ENCODE peak calls at places on chromosomes 6 and 20, in six cellular contexts. R is GM12878, D is HepG2, Y is K562, L is HCT116, K is SK-N-SH. J is an unnamed sample.

GRCh38 chr6:38095054-38095453 is 275.5 kb downstream of the ZFAND3 start:
- DNase-seq in D (peak; percentile 26), R (no peak), K (no peak), Y (no peak), L (no peak), J (no peak)

GRCh38 chr6:24827162-24827561 is 28.4 kb upstream of the ARMH2 start:
- DNase-seq in L (no peak), K (peak; percentile 16), R (no peak), Y (no peak), D (no peak), J (peak; percentile 29)

GRCh38 chr20:25291432-25292133 is 43.7 kb downstream of the PYGB start:
- DNase-seq in R (no peak), K (no peak), D (no peak), L (no peak), Y (no peak), J (no peak)

GRCh38 chr6:72367439-72367838 is 254.4 kb upstream of the KCNQ5 start:
- DNase-seq in K (no peak), Y (no peak), L (no peak), D (no peak), R (no peak), J (no peak)

GRCh38 chr20:41047279-41047974 is 18.8 kb downstream of the TOP1 start:
- DNase-seq in L (no peak), K (no peak), R (no peak), Y (no peak), D (no peak), J (no peak)

GRCh38 chr6:33160728-33161323 is 31.4 kb downstream of the COL11A2 start:
- DNase-seq in L (peak; percentile 52), D (no peak), Y (no peak), K (peak; percentile 21), R (no peak), J (peak; percentile 63)

GRCh38 chr6:39063520-39063919 is 14.9 kb downstream of the GLP1R start:
- DNase-seq in R (no peak), D (no peak), L (no peak), K (no peak), Y (no peak), J (no peak)

GRCh38 chr6:47083586-47084047 is 41.5 kb upstream of the ADGRF1 start:
- DNase-seq in K (peak; percentile 73), R (no peak), Y (no peak), L (no peak), D (peak; percentile 86), J (peak; percentile 18)

GRCh38 chr6:159968295-159969203 is at the start of gene IGF2R:
- DNase-seq in L (peak; percentile 62), D (peak; percentile 83), K (peak; percentile 100), R (no peak), Y (peak; percentile 99), J (peak; percentile 93)

GRCh38 chr6:50147371-50147770 is 97.6 kb upstream of the DEFB112 start:
- DNase-seq in K (no peak), L (no peak), D (no peak), Y (no peak), R (no peak), J (no peak)

GRCh38 chr20:38325167-38325566 is 21.1 kb upstream of the LBP start:
- DNase-seq in D (no peak), Y (no peak), R (no peak), L (no peak), K (no peak), J (no peak)

GRCh38 chr20:57429579-57430202 is 38.5 kb downstream of the RBM38 start:
- DNase-seq in Y (no peak), L (peak; percentile 23), D (peak; percentile 69), R (no peak), K (no peak), J (no peak)

GRCh38 chr6:30884521-30885480 is 482 bp downstream of the DDR1 start:
- DNase-seq in D (no peak), R (no peak), L (no peak), K (peak; percentile 77), Y (peak; percentile 77), J (peak; percentile 76)

GRCh38 chr20:63653041-63653973 is at the start of gene STMN3:
- DNase-seq in K (peak; percentile 89), L (peak; percentile 74), Y (peak; percentile 81), R (no peak), D (peak; percentile 82), J (peak; percentile 94)

GRCh38 chr20:8228315-8228714 is 96.2 kb downstream of the PLCB1 start:
- DNase-seq in L (no peak), K (no peak), Y (no peak), D (no peak), R (no peak), J (no peak)

GRCh38 chr6:33217246-33217645 is 8.9 kb downstream of the RING1 start:
- DNase-seq in Y (peak; percentile 3), R (no peak), K (no peak), D (no peak), L (no peak), J (no peak)

GRCh38 chr20:56418385-56418861 is 6.4 kb downstream of the CASS4 start:
- DNase-seq in K (no peak), R (no peak), D (no peak), L (no peak), Y (no peak), J (no peak)

GRCh38 chr6:144675231-144675861 is 390.2 kb downstream of the UTRN start:
- DNase-seq in L (no peak), R (peak; percentile 24), Y (no peak), D (no peak), K (no peak), J (no peak)

GRCh38 chr20:10291564-10292240 is 73.1 kb downstream of the SNAP25 start:
- DNase-seq in R (no peak), K (peak; percentile 46), D (no peak), Y (no peak), L (no peak), J (no peak)

GRCh38 chr6:83152913-83153312 is 40.2 kb downstream of the PGM3 start:
- DNase-seq in D (no peak), R (no peak), K (no peak), Y (no peak), L (no peak), J (no peak)

GRCh38 chr20:18428490-18429173 is 38.2 kb downstream of the DZANK1 start:
- DNase-seq in K (no peak), D (peak; percentile 64), Y (no peak), R (no peak), L (no peak), J (no peak)

GRCh38 chr6:130009148-130009547 is 9.2 kb upstream of the L3MBTL3 start:
- DNase-seq in Y (no peak), L (no peak), D (no peak), R (no peak), K (no peak), J (no peak)

GRCh38 chr20:64114356-64114971 is 7.1 kb upstream of the NPBWR2 start:
- DNase-seq in D (no peak), R (no peak), L (no peak), K (peak; percentile 13), Y (no peak), J (no peak)

GRCh38 chr6:51029576-51029975 is 210.9 kb downstream of the TFAP2B start:
- DNase-seq in Y (no peak), D (no peak), K (no peak), L (no peak), R (no peak), J (no peak)

GRCh38 chr6:142960098-142960497 is 15.1 kb upstream of the HIVEP2 start:
- DNase-seq in R (no peak), D (no peak), K (no peak), L (no peak), Y (no peak), J (no peak)
- TF ChIP-seq JUND in R (no peak), D (no peak), K (peak; percentile 54), L (no peak), Y (no peak), J (no peak)

DNA sequence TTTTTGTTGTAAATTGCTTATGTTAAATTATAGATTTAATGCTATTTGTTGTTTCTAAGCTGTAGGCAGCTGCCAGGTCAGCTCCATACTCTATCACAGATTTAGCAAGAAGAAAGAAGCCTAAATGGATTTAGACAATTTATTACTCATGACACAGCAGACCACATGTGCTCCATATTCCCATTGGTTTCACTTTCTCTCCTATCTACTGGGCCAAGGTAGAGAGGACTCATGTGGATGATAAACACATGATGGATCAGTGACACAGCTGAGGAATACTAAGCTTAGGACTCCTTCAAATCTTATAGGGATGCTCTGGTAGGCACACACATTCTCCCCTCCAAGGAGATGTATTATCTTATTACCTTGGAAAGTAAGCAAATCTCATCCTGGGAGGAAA is 553.0 kb upstream of the ADGRB3 start:
- DNase-seq in D (no peak), Y (no peak), K (no peak), L (no peak), R (no peak), J (no peak)
- TF ChIP-seq JUND in D (no peak), Y (no peak), K (no peak), L (no peak), R (no peak), J (no peak)

GRCh38 chr6:169319561-169319960 is 65.9 kb upstream of the THBS2 start:
- DNase-seq in Y (no peak), R (no peak), D (no peak), K (no peak), L (no peak), J (no peak)

GRCh38 chr6:169320013-169320412 is 66.4 kb upstream of the THBS2 start:
- DNase-seq in D (no peak), L (no peak), K (no peak), R (no peak), Y (no peak), J (no peak)

GRCh38 chr6:169323221-169323620 is 69.6 kb upstream of the THBS2 start:
- DNase-seq in Y (no peak), D (no peak), R (no peak), L (no peak), K (no peak), J (no peak)

GRCh38 chr6:169324086-169324485 is 70.4 kb upstream of the THBS2 start:
- DNase-seq in K (no peak), D (no peak), Y (no peak), L (no peak), R (no peak), J (no peak)

GRCh38 chr6:169321546-169321945 is 67.9 kb upstream of the THBS2 start:
- DNase-seq in K (no peak), D (no peak), Y (no peak), L (no peak), R (no peak), J (no peak)
- TF ChIP-seq JUND in K (no peak), D (no peak), Y (no peak), L (no peak), R (no peak), J (no peak)

GRCh38 chr6:87152528-87152950 is 2.8 kb upstream of the ZNF292 start:
- DNase-seq in D (no peak), Y (no peak), K (no peak), R (no peak), L (no peak), J (no peak)

GRCh38 chr6:87154641-87155271 is 609 bp upstream of the ZNF292 start:
- DNase-seq in L (no peak), R (peak; percentile 89), K (peak; percentile 59), D (no peak), Y (peak; percentile 39), J (peak; percentile 81)

GRCh38 chr6:87151786-87152527 is 3.4 kb upstream of the ZNF292 start:
- DNase-seq in D (no peak), R (no peak), Y (no peak), L (no peak), K (peak; percentile 81), J (no peak)

GRCh38 chr6:87155272-87155919 is at the start of gene ZNF292:
- DNase-seq in D (peak; percentile 93), Y (peak; percentile 87), K (peak; percentile 94), R (peak; percentile 96), L (peak; percentile 94), J (peak; percentile 76)

DNA sequence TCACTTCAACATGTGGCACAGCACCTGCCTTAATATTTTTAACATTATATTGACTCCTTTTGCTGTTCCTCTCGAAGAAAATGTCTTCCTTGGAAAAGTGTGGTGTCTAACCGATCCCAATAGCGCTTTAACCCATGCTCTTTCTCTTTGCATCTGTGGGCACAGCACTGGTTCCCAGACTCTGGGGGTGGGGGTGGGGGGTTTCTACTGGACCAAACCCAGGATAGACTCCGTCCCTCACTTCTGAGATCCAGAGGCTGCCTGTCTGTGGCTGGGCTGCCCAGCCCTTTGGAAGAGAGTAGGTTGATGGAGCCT is 3.9 kb upstream of the ZNF292 start:
- DNase-seq in Y (no peak), D (no peak), R (no peak), L (no peak), K (no peak), J (no peak)
- TF ChIP-seq JUND in Y (no peak), D (no peak), R (no peak), L (no peak), K (no peak), J (no peak)